ENCODE peak calls at places on chromosomes 11 and 22, in nine cellular contexts. Y, G, N, F, A, H, X, O and K are unnamed samples. For H3K36me3, the result is how much of the 10 kb centered on the place peaks cover.

GRCh38 chr11:20541503-20541902 is 57.9 kb upstream of the SLC6A5 start:
- DNase-seq in A (no peak), Y (no peak), G (no peak), N (no peak), F (no peak), X (no peak), H (no peak), O (no peak), K (no peak)

GRCh38 chr11:74319139-74319538 is 7.7 kb upstream of the P4HA3 start:
- DNase-seq in A (peak), F (no peak), Y (no peak), G (no peak), N (no peak), H (no peak), X (no peak), O (peak), K (peak)

GRCh38 chr11:19867064-19867463 is 154.4 kb downstream of the NAV2 start:
- DNase-seq in Y (no peak), F (no peak), H (no peak), O (no peak), G (no peak), X (no peak), N (no peak), A (no peak), K (no peak)

GRCh38 chr11:62497132-62497915 is 49.3 kb downstream of the AHNAK start:
- DNase-seq in H (no peak), F (no peak), G (no peak), X (no peak), A (peak), Y (peak), O (no peak), N (no peak), K (peak)

GRCh38 chr22:44202261-44202789 is 21.6 kb downstream of the PARVG start:
- DNase-seq in H (no peak), N (no peak), A (no peak), Y (no peak), F (no peak), X (no peak), O (no peak), G (peak), K (no peak)

GRCh38 chr11:831132-831864 is 1.5 kb upstream of the CD151 start:
- DNase-seq in F (peak), O (no peak), G (no peak), N (no peak), A (no peak), Y (no peak), H (no peak), X (no peak), K (no peak)

GRCh38 chr22:17970205-17970708 is 54.1 kb downstream of the MICAL3 start:
- DNase-seq in A (no peak), G (no peak), F (no peak), O (no peak), H (no peak), Y (no peak), N (no peak), X (no peak), K (no peak)

GRCh38 chr22:36839356-36840073 is 21.3 kb upstream of the NCF4 start:
- DNase-seq in F (no peak), G (no peak), X (no peak), A (peak), N (no peak), O (no peak), H (no peak), Y (no peak), K (peak)

GRCh38 chr11:93198221-93198650 is 445 bp upstream of the SLC36A4 start:
- DNase-seq in A (peak), N (no peak), X (no peak), O (no peak), H (no peak), F (no peak), G (no peak), Y (no peak), K (peak)

GRCh38 chr11:28878025-28878424 is 769.8 kb downstream of the METTL15 start:
- DNase-seq in G (no peak), A (peak), N (no peak), F (no peak), X (no peak), Y (no peak), H (no peak), O (peak), K (peak)

GRCh38 chr11:77371646-77372045 is 70.2 kb upstream of the GDPD4 start:
- DNase-seq in X (no peak), A (no peak), F (no peak), H (no peak), N (no peak), G (no peak), Y (no peak), O (no peak), K (no peak)

GRCh38 chr11:68471360-68472340 is 11.1 kb downstream of the PPP6R3 start:
- DNase-seq in H (no peak), A (no peak), Y (no peak), O (peak), G (no peak), N (no peak), F (no peak), X (no peak), K (peak)

GRCh38 chr11:2120359-2121100 is 18.7 kb downstream of the IGF2 start:
- DNase-seq in Y (no peak), F (no peak), G (no peak), A (no peak), H (no peak), X (no peak), N (no peak), O (no peak), K (no peak)

GRCh38 chr11:3879216-3879966 is 23.9 kb downstream of the STIM1 start:
- DNase-seq in F (no peak), N (no peak), H (no peak), O (no peak), X (no peak), Y (no peak), A (no peak), G (no peak), K (no peak)

GRCh38 chr11:66075273-66075672 is 5.2 kb downstream of the PACS1 start:
- DNase-seq in A (no peak), Y (no peak), O (no peak), F (no peak), X (no peak), N (no peak), G (no peak), H (no peak), K (no peak)

GRCh38 chr22:32589007-32589406 is 114.4 kb downstream of the FBXO7 start:
- DNase-seq in H (no peak), F (no peak), N (peak), A (no peak), Y (no peak), G (no peak), O (no peak), X (no peak), K (no peak)

GRCh38 chr11:11213117-11213516 is 139.9 kb downstream of the CSNK2A3 start:
- DNase-seq in F (no peak), O (no peak), N (no peak), G (no peak), Y (no peak), H (no peak), A (no peak), X (no peak), K (no peak)

GRCh38 chr11:46003647-46004046 is 81.2 kb downstream of the LARGE2 start:
- DNase-seq in Y (no peak), X (no peak), H (no peak), A (peak), O (no peak), N (no peak), G (no peak), F (no peak), K (no peak)

GRCh38 chr11:130631119-130631518 is 182.7 kb downstream of the ADAMTS15 start:
- DNase-seq in G (no peak), O (peak), A (peak), H (no peak), N (no peak), X (no peak), Y (no peak), F (no peak), K (peak)

GRCh38 chr11:3022982-3023381 is 30.9 kb upstream of the NAP1L4 start:
- DNase-seq in X (no peak), H (no peak), O (no peak), F (no peak), N (no peak), A (peak), Y (no peak), G (no peak), K (peak)

GRCh38 chr22:41352058-41352457 is 29.7 kb upstream of the TEF start:
- DNase-seq in Y (no peak), X (no peak), O (peak), H (no peak), G (peak), F (no peak), A (peak), N (no peak), K (peak)

GRCh38 chr11:102911758-102912481 is 37.1 kb upstream of the MMP12 start:
- DNase-seq in F (no peak), N (no peak), H (no peak), Y (no peak), X (no peak), O (no peak), A (peak), G (no peak), K (peak)

GRCh38 chr11:121722431-121723256 is 269.9 kb upstream of the SORL1-AS1 start:
- DNase-seq in A (peak), X (peak), O (peak), N (peak), Y (peak), H (peak), G (peak), F (peak), K (peak)

GRCh38 chr11:14981507-14981906 is 9.4 kb upstream of the CALCA start:
- DNase-seq in Y (no peak), H (no peak), X (no peak), O (no peak), A (no peak), N (no peak), F (no peak), G (no peak), K (no peak)

GRCh38 chr11:34104680-34105078 is 750 bp upstream of the NAT10 start:
- DNase-seq in Y (no peak), G (no peak), O (no peak), N (no peak), F (no peak), H (no peak), X (no peak), A (peak), K (no peak)

GRCh38 chr11:119890466-119890865 is 161.5 kb upstream of the NECTIN1 start:
- DNase-seq in G (no peak), X (no peak), O (no peak), H (no peak), N (no peak), A (no peak), Y (no peak), F (no peak), K (no peak)

DNA sequence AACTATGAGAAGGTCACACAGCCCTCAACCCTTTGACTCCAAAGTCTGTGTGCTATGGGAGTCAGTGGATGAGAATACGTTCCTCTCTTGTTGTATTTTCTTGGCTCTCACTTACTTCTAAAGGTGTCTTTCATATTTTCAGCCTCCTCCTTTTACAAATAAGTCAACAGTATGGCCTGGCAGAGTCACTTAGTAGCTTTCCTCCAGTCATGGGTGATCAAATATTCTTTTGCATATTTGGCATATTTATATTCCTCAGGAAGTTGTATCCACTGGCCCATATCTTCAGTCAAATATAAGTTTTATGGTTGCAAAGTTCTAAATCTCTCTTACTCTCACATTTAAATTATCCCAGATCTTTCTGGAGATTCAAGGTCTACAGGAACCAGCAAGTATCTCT is 327.5 kb downstream of the ETS1 start:
- DNase-seq in G (no peak), O (no peak), F (no peak), X (no peak), A (no peak), N (no peak), H (no peak), Y (no peak), K (no peak)
- H3K4me3 ChIP-seq in G (no peak), O (no peak), F (no peak), X (no peak), A (no peak), N (no peak), H (no peak), Y (no peak), K (no peak)

GRCh38 chr11:13015753-13016152 is 6.6 kb downstream of the RASSF10 start:
- DNase-seq in H (no peak), X (no peak), A (no peak), N (no peak), Y (no peak), O (no peak), F (no peak), G (no peak), K (no peak)

GRCh38 chr11:13013054-13013488 is 4.0 kb downstream of the RASSF10 start:
- DNase-seq in O (no peak), X (no peak), Y (no peak), F (no peak), N (no peak), H (no peak), G (no peak), A (no peak), K (no peak)

GRCh38 chr11:13012037-13012693 is 3.0 kb downstream of the RASSF10 start:
- DNase-seq in H (no peak), Y (no peak), X (no peak), O (peak), G (no peak), A (no peak), F (peak), N (no peak), K (no peak)

GRCh38 chr11:13019313-13019712 is 10.2 kb downstream of the RASSF10 start:
- DNase-seq in Y (no peak), N (no peak), O (no peak), G (no peak), A (no peak), F (no peak), X (no peak), H (no peak), K (no peak)

DNA sequence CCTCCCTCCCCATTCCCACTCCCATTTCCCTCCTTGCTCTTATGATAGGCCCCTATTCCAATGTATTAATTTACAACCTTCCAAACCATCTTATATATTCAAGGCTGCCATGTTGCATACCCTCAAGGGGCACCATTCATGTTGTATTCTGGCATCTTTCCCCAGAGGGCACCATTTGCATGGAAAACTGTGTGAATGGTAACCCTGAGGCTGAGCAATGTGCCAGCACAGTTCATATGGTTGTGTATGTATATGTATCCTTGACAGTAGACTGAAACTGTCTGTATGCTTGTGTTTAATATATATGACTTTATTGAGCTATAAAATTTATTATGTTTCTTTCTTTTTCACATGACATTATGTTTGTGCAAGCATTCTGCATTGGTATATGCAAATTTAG is 7.3 kb downstream of the RASSF10 start:
- DNase-seq in F (no peak), H (no peak), N (no peak), X (no peak), A (peak), G (no peak), O (no peak), Y (peak), K (peak)
- TF ChIP-seq CTCF in F (no peak), H (no peak), N (no peak), X (no peak), A (peak), G (no peak), O (no peak), Y (no peak), K (peak)

DNA sequence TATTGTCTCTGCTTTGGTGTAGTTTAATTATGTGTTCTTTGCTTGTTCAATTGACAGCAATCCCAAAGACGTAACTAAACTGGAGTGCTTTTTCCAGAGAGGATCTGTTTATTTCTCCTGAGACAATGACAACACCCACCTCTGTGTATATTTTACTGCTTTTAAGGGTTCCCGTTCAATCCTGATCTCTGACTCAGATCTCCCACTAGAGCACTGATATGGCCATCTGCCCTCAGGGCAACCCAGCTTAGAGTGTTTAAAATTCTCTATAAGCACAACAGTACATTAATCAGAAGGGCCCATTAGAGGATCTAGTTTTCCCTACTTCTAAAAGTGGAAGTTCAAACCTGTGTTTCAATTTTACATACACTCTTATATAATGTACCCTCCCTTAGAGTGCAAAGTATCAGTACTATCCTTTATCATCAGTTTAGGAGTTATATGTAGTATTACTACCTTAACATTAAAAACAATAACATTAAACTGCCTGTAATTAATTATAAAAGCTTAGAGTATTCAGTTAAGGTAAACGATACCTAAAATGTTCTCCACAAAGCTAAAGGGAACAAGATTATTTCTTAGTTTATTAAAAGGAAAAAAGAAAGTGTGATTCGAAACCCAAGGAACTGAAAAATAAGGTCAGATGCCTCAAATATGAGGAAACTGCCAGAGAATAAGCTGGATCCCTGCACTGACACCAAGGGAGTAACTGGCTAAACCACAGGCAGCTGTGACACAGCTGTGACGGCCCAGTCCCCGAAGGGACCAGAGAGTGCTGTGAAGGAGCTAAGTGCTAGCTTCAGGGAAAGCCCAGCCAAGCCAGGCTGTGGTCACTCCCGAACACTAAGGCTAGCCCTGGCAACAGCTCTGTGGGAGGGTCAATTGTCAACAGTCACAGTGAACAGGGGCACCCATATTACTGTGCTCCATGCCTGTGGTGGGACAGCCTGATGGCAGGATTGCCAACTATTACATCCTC is 15.2 kb downstream of the UFD1 start:
- DNase-seq in F (no peak), O (no peak), H (no peak), Y (no peak), G (no peak), X (no peak), N (no peak), A (no peak), K (no peak)
- H3K36me3 ChIP-seq in F (under half), O (under half), H (half or more), Y (under half), G (half or more), X (under half), N (half or more), A (under half), K (under half)

DNA sequence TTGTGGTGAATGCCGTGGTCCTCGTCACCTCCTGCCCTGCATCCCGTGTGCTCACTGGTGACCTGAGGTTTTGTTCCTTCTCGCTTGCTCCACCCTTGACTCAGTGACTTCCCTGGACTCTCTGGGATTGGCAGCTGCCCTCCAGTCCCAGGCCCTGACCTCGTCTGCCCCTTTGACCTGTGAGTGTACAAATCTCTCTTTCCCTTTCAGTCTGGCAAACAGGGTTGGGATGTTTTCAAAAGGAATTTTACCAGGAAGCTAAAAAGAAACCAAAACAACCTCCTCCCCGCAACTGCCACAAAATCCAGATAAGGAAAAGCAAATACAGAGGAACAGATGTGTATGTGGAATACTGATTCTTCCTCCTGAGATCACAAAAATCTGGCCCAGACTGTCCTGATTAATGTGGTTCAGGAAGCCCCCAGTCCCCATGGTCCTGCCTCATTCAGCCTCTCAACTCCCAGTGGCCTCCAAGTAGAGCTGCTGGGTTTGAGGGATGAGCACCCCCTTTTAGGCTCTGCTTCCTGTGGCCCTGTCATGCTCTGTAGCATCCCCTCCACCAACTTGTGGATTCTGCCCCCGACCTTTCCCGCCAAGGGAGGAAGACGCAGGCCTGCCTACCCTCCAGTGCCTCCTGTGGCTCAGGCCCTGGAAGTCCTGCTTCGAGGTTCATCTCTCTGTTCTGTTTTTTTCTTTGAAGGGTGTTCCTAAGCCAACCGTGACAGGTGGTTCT is 15.2 kb downstream of the ROBO4 start:
- DNase-seq in F (no peak), X (no peak), H (peak), O (no peak), Y (no peak), A (no peak), G (no peak), N (peak), K (no peak)
- H3K4me3 ChIP-seq in F (no peak), X (no peak), H (no peak), O (no peak), Y (no peak), A (no peak), G (no peak), N (no peak), K (no peak)

GRCh38 chr11:17781221-17781620 is 46.6 kb downstream of the KCNC1 start:
- DNase-seq in X (peak), O (no peak), A (no peak), Y (no peak), N (no peak), G (peak), F (no peak), H (no peak), K (peak)

GRCh38 chr11:17781626-17782025 is 47.0 kb downstream of the KCNC1 start:
- DNase-seq in Y (no peak), H (no peak), O (no peak), N (no peak), A (no peak), G (no peak), F (no peak), X (no peak), K (no peak)

GRCh38 chr11:17780668-17781067 is 46.1 kb downstream of the KCNC1 start:
- DNase-seq in A (no peak), H (no peak), F (no peak), Y (no peak), O (no peak), G (peak), N (no peak), X (peak), K (no peak)

GRCh38 chr11:17778956-17779860 is 44.6 kb downstream of the KCNC1 start:
- DNase-seq in A (no peak), N (no peak), F (no peak), H (no peak), X (no peak), G (peak), O (no peak), Y (no peak), K (no peak)

DNA sequence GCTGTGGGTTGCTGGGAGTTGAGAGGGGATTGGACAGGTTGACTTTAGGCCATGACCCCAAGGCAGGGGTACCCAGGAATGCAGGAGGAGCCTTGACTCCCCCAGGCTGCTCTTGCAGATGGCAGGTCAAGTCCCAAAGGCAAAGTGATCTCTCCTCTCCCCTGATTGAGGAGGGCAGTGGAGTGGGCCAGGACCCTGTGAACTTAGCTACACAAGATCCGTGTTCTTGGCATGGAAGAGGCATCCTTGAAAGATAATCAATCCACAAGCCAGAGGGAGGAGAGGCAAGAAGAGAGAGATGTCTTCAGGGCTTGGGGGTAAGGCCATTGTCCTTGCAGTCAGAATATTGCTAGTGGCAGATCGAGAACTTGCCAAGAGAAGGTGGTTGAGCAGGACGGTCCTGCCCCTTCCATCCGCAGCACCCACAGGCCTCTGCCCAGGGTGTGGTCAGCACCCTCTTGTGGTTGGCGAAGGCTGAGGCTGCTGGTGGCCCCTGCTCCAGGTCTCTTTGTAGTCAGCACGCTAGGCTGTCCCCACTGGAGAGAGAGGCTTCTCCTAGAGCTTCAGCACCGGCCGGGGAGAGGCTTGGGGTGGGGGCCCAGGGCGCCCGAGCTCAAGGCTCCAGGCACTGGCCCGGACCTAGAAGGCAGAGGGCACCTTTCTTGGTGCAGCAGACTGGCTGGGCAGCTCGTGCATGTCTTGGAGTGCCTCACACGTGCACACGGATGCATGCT is 45.4 kb downstream of the KCNC1 start:
- DNase-seq in N (no peak), A (peak), G (peak), X (peak), Y (no peak), H (no peak), O (no peak), F (no peak), K (no peak)
- TF ChIP-seq CTCF in N (no peak), A (peak), G (no peak), X (no peak), Y (no peak), H (no peak), O (no peak), F (no peak), K (no peak)